ENCODE peak calls at places on chromosome 4, in four cellular contexts. Y is stimulated activated CD4-positive, alpha-beta T cell treated with anti-CD3 and anti-CD28 coated beads, Interleukin-2, amount 100 ng/mL, for 48 hours; R is NCI-H526; W is GM12865. Z is an unnamed sample.

GRCh38 chr4:112031712-112032328 is 113.4 kb upstream of the FAM241A start:
- DNase-seq in R (peak), W (peak), Y (no peak), Z (peak)

GRCh38 chr4:128288689-128289106 is 1.1 kb upstream of the PGRMC2 start:
- DNase-seq in W (peak), Y (no peak), R (peak), Z (peak)

GRCh38 chr4:154425514-154425913 is 66.1 kb downstream of the DCHS2 start:
- DNase-seq in R (no peak), W (no peak), Y (no peak), Z (no peak)

GRCh38 chr4:105620640-105621323 is 68.4 kb downstream of the ARHGEF38 start:
- DNase-seq in R (no peak), W (peak), Y (no peak), Z (peak)

GRCh38 chr4:87824352-87824751 is 8.4 kb upstream of the MEPE start:
- DNase-seq in R (no peak), Y (no peak), W (no peak), Z (no peak)

GRCh38 chr4:185591679-185592141 is 56.4 kb upstream of the PDLIM3 start:
- DNase-seq in W (no peak), R (no peak), Y (no peak), Z (peak)

GRCh38 chr4:165872443-165873297 is at the start of gene TLL1:
- DNase-seq in W (no peak), Y (no peak), R (no peak), Z (peak)

GRCh38 chr4:26152051-26152450 is 168.8 kb upstream of the RBPJ start:
- DNase-seq in W (no peak), Y (no peak), R (no peak), Z (no peak)

GRCh38 chr4:187021436-187022205 is 298.0 kb upstream of the FAT1 start:
- DNase-seq in Y (no peak), W (no peak), R (no peak), Z (peak)

GRCh38 chr4:34108456-34108855 is 2135.9 kb downstream of the ARAP2 start:
- DNase-seq in R (no peak), Y (no peak), W (peak), Z (no peak)

GRCh38 chr4:186707996-186708395 is 15.7 kb downstream of the FAT1 start:
- DNase-seq in Y (no peak), R (no peak), W (no peak), Z (no peak)

GRCh38 chr4:79689735-79690134 is 281.7 kb upstream of the GK2 start:
- DNase-seq in Y (no peak), R (no peak), W (no peak), Z (no peak)

GRCh38 chr4:97770222-97770621 is 373.1 kb downstream of the STPG2 start:
- DNase-seq in W (no peak), R (no peak), Y (no peak), Z (no peak)